ENCODE peak calls at places on chromosomes 4 and X, in four cellular contexts. One of them, this sample, is unnamed.

GRCh38 chr4:98850937-98851336 is 78.0 kb downstream of the EIF4E start:
- DNase-seq in Right ventricle myocardium superior: no peak
- DNase-seq in GM13977: no peak
- DNase-seq in posterior vena cava: no peak
- DNase-seq in this sample: no peak

GRCh38 chrX:32896132-32896531 is 315.2 kb downstream of the DMD start:
- DNase-seq in Right ventricle myocardium superior: no peak
- DNase-seq in GM13977: no peak
- DNase-seq in posterior vena cava: no peak
- DNase-seq in this sample: no peak

GRCh38 chrX:45454235-45454634 is 253.6 kb upstream of the DIPK2B start:
- DNase-seq in Right ventricle myocardium superior: no peak
- DNase-seq in GM13977: no peak
- DNase-seq in posterior vena cava: no peak
- DNase-seq in this sample: no peak

GRCh38 chr4:13856387-13856786 is 228.9 kb upstream of the BOD1L1 start:
- DNase-seq in Right ventricle myocardium superior: no peak
- DNase-seq in GM13977: no peak
- DNase-seq in posterior vena cava: no peak
- DNase-seq in this sample: no peak

GRCh38 chrX:130896816-130897508 is 6.0 kb downstream of the ENOX2 start:
- DNase-seq in Right ventricle myocardium superior: no peak
- DNase-seq in GM13977: no peak
- DNase-seq in posterior vena cava: no peak
- DNase-seq in this sample: no peak

GRCh38 chr4:145773581-145774234 is 93.8 kb downstream of the C4orf51 start:
- DNase-seq in Right ventricle myocardium superior: no peak
- DNase-seq in GM13977: no peak
- DNase-seq in posterior vena cava: no peak
- DNase-seq in this sample: no peak

GRCh38 chrX:155819966-155820491 is 61.1 kb upstream of the VAMP7 start:
- DNase-seq in Right ventricle myocardium superior: no peak
- DNase-seq in GM13977: peak
- DNase-seq in posterior vena cava: no peak
- DNase-seq in this sample: peak

GRCh38 chr4:149291463-149291862 is 524.2 kb downstream of the IQCM start:
- DNase-seq in Right ventricle myocardium superior: peak
- DNase-seq in GM13977: no peak
- DNase-seq in posterior vena cava: no peak
- DNase-seq in this sample: peak

GRCh38 chr4:41939016-41939623 is 3.9 kb downstream of the TMEM33 start:
- DNase-seq in Right ventricle myocardium superior: no peak
- DNase-seq in GM13977: no peak
- DNase-seq in posterior vena cava: no peak
- DNase-seq in this sample: no peak

GRCh38 chr4:4693258-4693657 is 151.4 kb upstream of the STX18 start:
- DNase-seq in Right ventricle myocardium superior: no peak
- DNase-seq in GM13977: peak
- DNase-seq in posterior vena cava: no peak
- DNase-seq in this sample: no peak

GRCh38 chr4:3713817-3714641 is 52.2 kb upstream of the ADRA2C start:
- DNase-seq in Right ventricle myocardium superior: peak
- DNase-seq in GM13977: no peak
- DNase-seq in posterior vena cava: peak
- DNase-seq in this sample: no peak

GRCh38 chrX:28901637-28902036 is 314.4 kb downstream of the IL1RAPL1 start:
- DNase-seq in Right ventricle myocardium superior: no peak
- DNase-seq in GM13977: no peak
- DNase-seq in posterior vena cava: no peak
- DNase-seq in this sample: no peak

GRCh38 chrX:81195712-81196111 is 6.0 kb downstream of the HMGN5 start:
- DNase-seq in Right ventricle myocardium superior: peak
- DNase-seq in GM13977: peak
- DNase-seq in posterior vena cava: no peak
- DNase-seq in this sample: no peak

GRCh38 chrX:580020-580419 is 50.6 kb upstream of the SHOX start:
- DNase-seq in Right ventricle myocardium superior: no peak
- DNase-seq in GM13977: no peak
- DNase-seq in posterior vena cava: no peak
- DNase-seq in this sample: no peak

GRCh38 chrX:129690435-129690834 is 35.7 kb upstream of the APLN start:
- DNase-seq in Right ventricle myocardium superior: peak
- DNase-seq in GM13977: no peak
- DNase-seq in posterior vena cava: no peak
- DNase-seq in this sample: peak

GRCh38 chrX:152923599-152923998 is 25.7 kb downstream of the ZNF185 start:
- DNase-seq in Right ventricle myocardium superior: no peak
- DNase-seq in GM13977: no peak
- DNase-seq in posterior vena cava: no peak
- DNase-seq in this sample: no peak

GRCh38 chr4:122912810-122913575 is 9.4 kb downstream of the NUDT6 start:
- DNase-seq in Right ventricle myocardium superior: no peak
- DNase-seq in GM13977: no peak
- DNase-seq in posterior vena cava: no peak
- DNase-seq in this sample: no peak

GRCh38 chrX:35289952-35290351 is 347.4 kb downstream of the FAM47B start:
- DNase-seq in Right ventricle myocardium superior: no peak
- DNase-seq in GM13977: no peak
- DNase-seq in posterior vena cava: no peak
- DNase-seq in this sample: no peak

GRCh38 chr4:64402684-64403083 is 6.6 kb downstream of the TECRL start:
- DNase-seq in Right ventricle myocardium superior: no peak
- DNase-seq in GM13977: no peak
- DNase-seq in posterior vena cava: no peak
- DNase-seq in this sample: no peak

GRCh38 chrX:134734343-134735001 is 76.2 kb upstream of the PLAC1 start:
- DNase-seq in Right ventricle myocardium superior: no peak
- DNase-seq in GM13977: no peak
- DNase-seq in posterior vena cava: no peak
- DNase-seq in this sample: no peak

GRCh38 chr4:153143527-153144348 is 60.5 kb upstream of the TRIM2 start:
- DNase-seq in Right ventricle myocardium superior: no peak
- DNase-seq in GM13977: no peak
- DNase-seq in posterior vena cava: no peak
- DNase-seq in this sample: no peak

GRCh38 chr4:127604949-127605709 is 27.6 kb upstream of the INTU start:
- DNase-seq in Right ventricle myocardium superior: no peak
- DNase-seq in GM13977: peak
- DNase-seq in posterior vena cava: no peak
- DNase-seq in this sample: no peak

GRCh38 chr4:53196872-53197759 is 168.7 kb downstream of the SCFD2 start:
- DNase-seq in Right ventricle myocardium superior: no peak
- DNase-seq in GM13977: peak
- DNase-seq in posterior vena cava: no peak
- DNase-seq in this sample: no peak

GRCh38 chrX:113369056-113369455 is 528.4 kb upstream of the AMOT start:
- DNase-seq in Right ventricle myocardium superior: no peak
- DNase-seq in GM13977: no peak
- DNase-seq in posterior vena cava: no peak
- DNase-seq in this sample: no peak

GRCh38 chrX:43817454-43817853 is 64.8 kb downstream of the MAOB start:
- DNase-seq in Right ventricle myocardium superior: no peak
- DNase-seq in GM13977: no peak
- DNase-seq in posterior vena cava: no peak
- DNase-seq in this sample: no peak

GRCh38 chrX:46642145-46642544 is 68.6 kb downstream of the CHST7 start:
- DNase-seq in Right ventricle myocardium superior: no peak
- DNase-seq in GM13977: no peak
- DNase-seq in posterior vena cava: no peak
- DNase-seq in this sample: peak

GRCh38 chr4:3702084-3702521 is 64.1 kb upstream of the ADRA2C start:
- DNase-seq in Right ventricle myocardium superior: peak
- DNase-seq in GM13977: no peak
- DNase-seq in posterior vena cava: peak
- DNase-seq in this sample: no peak

GRCh38 chrX:41594634-41595033 is 94.1 kb upstream of the GPR34 start:
- DNase-seq in Right ventricle myocardium superior: no peak
- DNase-seq in GM13977: no peak
- DNase-seq in posterior vena cava: no peak
- DNase-seq in this sample: no peak

GRCh38 chr4:38872620-38873019 is 5.0 kb downstream of the FAM114A1 start:
- DNase-seq in Right ventricle myocardium superior: no peak
- DNase-seq in GM13977: no peak
- DNase-seq in posterior vena cava: no peak
- DNase-seq in this sample: no peak

GRCh38 chr4:88130544-88131305 is 27.7 kb downstream of the ABCG2 start:
- DNase-seq in Right ventricle myocardium superior: no peak
- DNase-seq in GM13977: no peak
- DNase-seq in posterior vena cava: no peak
- DNase-seq in this sample: no peak

GRCh38 chr4:5755161-5755560 is 44.2 kb downstream of the EVC start:
- DNase-seq in Right ventricle myocardium superior: no peak
- DNase-seq in GM13977: no peak
- DNase-seq in posterior vena cava: no peak
- DNase-seq in this sample: no peak

GRCh38 chrX:46433892-46434291 is 111.3 kb downstream of the ZNF674 start:
- DNase-seq in Right ventricle myocardium superior: no peak
- DNase-seq in GM13977: no peak
- DNase-seq in posterior vena cava: no peak
- DNase-seq in this sample: no peak

This sample was measured in left ventricle myocardium superior.